ENCODE peak calls at places on chromosomes 3 and 15, in eight cellular contexts. E is transverse colon, C is heart left ventricle, Y is nephron progenitor cell, A is GM12864, I is MCF 10A, M is AG04449, G is PC-9. P is an unnamed sample.

GRCh38 chr15:94287794-94288246 is 56.5 kb downstream of the MCTP2 start:
- DNase-seq in E (peak), M (no peak), I (no peak), C (no peak), A (peak), Y (no peak), G (no peak), P (peak)

GRCh38 chr15:93026359-93026758 is 62.7 kb downstream of the RGMA start:
- DNase-seq in A (no peak), Y (no peak), E (no peak), C (no peak), I (no peak), G (no peak), M (no peak), P (no peak)

GRCh38 chr15:38690221-38690620 is 125.6 kb upstream of the RASGRP1 start:
- DNase-seq in G (no peak), E (no peak), M (no peak), Y (no peak), I (no peak), A (no peak), C (no peak), P (no peak)

GRCh38 chr3:195909645-195910498 is 1.5 kb upstream of the TNK2 start:
- DNase-seq in A (no peak), E (peak), I (peak), M (no peak), G (peak), C (peak), Y (peak), P (peak)

GRCh38 chr3:148433665-148434064 is 264.0 kb upstream of the AGTR1 start:
- DNase-seq in I (no peak), G (no peak), C (no peak), E (no peak), A (no peak), Y (no peak), M (no peak), P (no peak)

GRCh38 chr3:33025648-33026178 is 71.2 kb downstream of the GLB1 start:
- DNase-seq in M (no peak), C (no peak), I (no peak), G (no peak), Y (no peak), A (no peak), E (no peak), P (no peak)

GRCh38 chr15:20340931-20341661 is 200.5 kb downstream of the GOLGA6L6 start:
- DNase-seq in C (peak), M (no peak), I (no peak), G (peak), E (peak), Y (peak), A (no peak), P (peak)

GRCh38 chr3:193563999-193564398 is 9.3 kb upstream of the ATP13A4 start:
- DNase-seq in I (peak), G (no peak), Y (no peak), E (peak), C (no peak), M (no peak), A (no peak), P (no peak)

GRCh38 chr15:59885832-59886231 is 118.3 kb upstream of the FOXB1 start:
- DNase-seq in G (no peak), Y (peak), E (no peak), C (no peak), M (no peak), I (peak), A (no peak), P (no peak)

GRCh38 chr3:162338514-162338913 is 841.9 kb downstream of the OTOL1 start:
- DNase-seq in G (no peak), M (no peak), E (no peak), Y (no peak), C (no peak), I (peak), A (no peak), P (no peak)

GRCh38 chr3:116340680-116341216 is 104.5 kb downstream of the LSAMP start:
- DNase-seq in E (no peak), A (no peak), C (no peak), I (no peak), Y (no peak), G (no peak), M (no peak), P (no peak)

GRCh38 chr15:22902981-22903380 is 64.5 kb downstream of the NIPA2 start:
- DNase-seq in A (no peak), E (no peak), I (no peak), Y (no peak), M (no peak), C (no peak), G (no peak), P (no peak)

GRCh38 chr15:55518641-55519040 is 10.6 kb upstream of the DNAAF4 start:
- DNase-seq in M (no peak), C (no peak), G (no peak), A (no peak), E (no peak), Y (no peak), I (no peak), P (no peak)

GRCh38 chr3:46321461-46322104 is 32.3 kb upstream of the CCR2 start:
- DNase-seq in I (no peak), C (no peak), Y (no peak), M (no peak), G (no peak), A (no peak), E (no peak), P (peak)

GRCh38 chr3:15768421-15769255 is 29.1 kb downstream of the ANKRD28 start:
- DNase-seq in M (peak), E (no peak), A (no peak), C (no peak), Y (no peak), I (peak), G (no peak), P (peak)

GRCh38 chr15:50633653-50634052 is 52.9 kb downstream of the TRPM7 start:
- DNase-seq in M (peak), G (no peak), I (no peak), C (no peak), A (no peak), Y (no peak), E (no peak), P (no peak)

GRCh38 chr15:77983708-77984445 is 93.6 kb downstream of the TBC1D2B start:
- DNase-seq in I (no peak), M (no peak), G (no peak), A (no peak), Y (no peak), E (no peak), C (no peak), P (no peak)

GRCh38 chr3:42831321-42831713 is 22.1 kb downstream of the ACKR2 start:
- DNase-seq in G (peak), M (no peak), A (peak), E (peak), C (peak), Y (peak), I (peak), P (peak)

GRCh38 chr3:32454731-32455608 is 47.7 kb downstream of the CMTM6 start:
- DNase-seq in G (no peak), M (no peak), Y (no peak), E (no peak), I (no peak), C (no peak), A (no peak), P (no peak)

GRCh38 chr3:147614210-147614609 is 205.0 kb downstream of the ZIC1 start:
- DNase-seq in Y (no peak), G (no peak), A (no peak), C (no peak), I (no peak), E (no peak), M (no peak), P (no peak)

GRCh38 chr3:24502690-24503089 is 8.0 kb upstream of the THRB start:
- DNase-seq in E (no peak), I (no peak), C (no peak), A (no peak), M (no peak), Y (no peak), G (no peak), P (no peak)

GRCh38 chr3:101351834-101352233 is 31.5 kb upstream of the IMPG2 start:
- DNase-seq in A (no peak), Y (no peak), G (no peak), M (no peak), I (peak), E (no peak), C (no peak), P (no peak)

GRCh38 chr3:134857776-134858515 is 62.9 kb downstream of the EPHB1 start:
- DNase-seq in C (no peak), I (no peak), M (no peak), Y (no peak), A (no peak), E (no peak), G (no peak), P (no peak)

GRCh38 chr3:171349392-171349791 is 110.8 kb downstream of the TNIK start:
- DNase-seq in G (no peak), E (no peak), C (no peak), Y (no peak), I (peak), M (no peak), A (no peak), P (no peak)

GRCh38 chr3:149593416-149594160 is 64.2 kb downstream of the WWTR1 start:
- DNase-seq in E (no peak), C (no peak), G (no peak), A (no peak), M (no peak), Y (no peak), I (no peak), P (no peak)

GRCh38 chr3:59609967-59610366 is 560.1 kb upstream of the CFAP20DC start:
- DNase-seq in Y (peak), E (no peak), G (no peak), A (no peak), I (no peak), C (no peak), M (no peak), P (no peak)

GRCh38 chr3:121064121-121064520 is 156.1 kb downstream of the STXBP5L start:
- DNase-seq in A (no peak), C (no peak), Y (no peak), E (no peak), M (no peak), I (peak), G (no peak), P (no peak)

GRCh38 chr3:66822059-66823009 is 175.8 kb upstream of the KBTBD8 start:
- DNase-seq in E (peak), A (peak), C (peak), G (peak), I (peak), Y (peak), M (no peak), P (peak)

GRCh38 chr3:186281172-186281571 is 80.9 kb downstream of the DGKG start:
- DNase-seq in G (no peak), E (no peak), C (no peak), Y (no peak), A (no peak), M (peak), I (peak), P (no peak)

GRCh38 chr3:36756272-36756671 is 8.1 kb downstream of the DCLK3 start:
- DNase-seq in G (no peak), A (no peak), I (no peak), M (no peak), C (no peak), Y (no peak), E (no peak), P (no peak)

GRCh38 chr3:163877805-163878204 is 1200.5 kb downstream of the SI start:
- DNase-seq in C (no peak), G (no peak), E (no peak), A (no peak), Y (no peak), I (no peak), M (no peak), P (no peak)

GRCh38 chr3:144763878-144764454 is 792.3 kb downstream of the DIPK2A start:
- DNase-seq in I (peak), G (no peak), Y (no peak), C (no peak), A (no peak), E (no peak), M (no peak), P (no peak)

GRCh38 chr3:56862352-56863062 is 60.8 kb upstream of the ARHGEF3 start:
- DNase-seq in G (no peak), E (no peak), A (no peak), C (no peak), I (peak), Y (no peak), M (peak), P (peak)

GRCh38 chr15:85354432-85354831 is 26.0 kb upstream of the AKAP13 start:
- DNase-seq in E (no peak), G (no peak), Y (no peak), C (no peak), I (no peak), M (peak), A (no peak), P (no peak)

GRCh38 chr3:101195951-101196713 is 124.2 kb downstream of the IMPG2 start:
- DNase-seq in A (no peak), Y (no peak), G (peak), I (peak), M (peak), C (no peak), E (no peak), P (no peak)

GRCh38 chr3:94716326-94717018 is 653.6 kb downstream of the NSUN3 start:
- DNase-seq in Y (no peak), G (no peak), C (no peak), E (peak), A (no peak), I (peak), M (no peak), P (no peak)
- TF ChIP-seq CTCF in Y (no peak), G (peak), C (no peak), E (peak), A (no peak), I (peak), M (no peak), P (no peak)

GRCh38 chr3:182214406-182214805 is 502.7 kb downstream of the SOX2 start:
- DNase-seq in M (no peak), Y (no peak), C (no peak), I (peak), E (no peak), A (no peak), G (no peak), P (no peak)
- TF ChIP-seq CTCF in M (no peak), Y (no peak), C (no peak), I (no peak), E (no peak), A (no peak), G (no peak), P (no peak)

GRCh38 chr3:128621931-128622330 is 28.7 kb downstream of the RPN1 start:
- DNase-seq in I (no peak), E (no peak), C (no peak), G (no peak), M (no peak), Y (no peak), A (no peak), P (no peak)

GRCh38 chr3:128624526-128625138 is 26.0 kb downstream of the RPN1 start:
- DNase-seq in C (no peak), M (no peak), I (no peak), E (no peak), A (no peak), G (no peak), Y (no peak), P (no peak)

GRCh38 chr3:128623762-128624176 is 26.8 kb downstream of the RPN1 start:
- DNase-seq in E (no peak), I (peak), M (no peak), C (no peak), A (no peak), Y (no peak), G (no peak), P (no peak)

GRCh38 chr3:128621234-128621633 is 29.4 kb downstream of the RPN1 start:
- DNase-seq in I (no peak), C (no peak), G (no peak), E (no peak), A (no peak), M (no peak), Y (no peak), P (no peak)

GRCh38 chr3:128625409-128625945 is 25.1 kb downstream of the RPN1 start:
- DNase-seq in Y (no peak), C (no peak), I (no peak), M (no peak), E (no peak), A (no peak), G (no peak), P (no peak)
- TF ChIP-seq CTCF in Y (no peak), C (no peak), I (no peak), M (no peak), E (no peak), A (no peak), G (no peak), P (no peak)

GRCh38 chr3:55571913-55572312 is 84.8 kb upstream of the WNT5A start:
- DNase-seq in C (peak), E (peak), Y (peak), A (no peak), M (no peak), I (no peak), G (peak), P (no peak)
- TF ChIP-seq CTCF in C (peak), E (peak), Y (peak), A (peak), M (no peak), I (no peak), G (no peak), P (no peak)

GRCh38 chr3:123365450-123366143 is 83.3 kb downstream of the ADCY5 start:
- DNase-seq in A (no peak), G (peak), E (no peak), C (peak), I (peak), M (no peak), Y (peak), P (no peak)
- TF ChIP-seq CTCF in A (peak), G (peak), E (peak), C (peak), I (peak), M (peak), Y (peak), P (no peak)

DNA sequence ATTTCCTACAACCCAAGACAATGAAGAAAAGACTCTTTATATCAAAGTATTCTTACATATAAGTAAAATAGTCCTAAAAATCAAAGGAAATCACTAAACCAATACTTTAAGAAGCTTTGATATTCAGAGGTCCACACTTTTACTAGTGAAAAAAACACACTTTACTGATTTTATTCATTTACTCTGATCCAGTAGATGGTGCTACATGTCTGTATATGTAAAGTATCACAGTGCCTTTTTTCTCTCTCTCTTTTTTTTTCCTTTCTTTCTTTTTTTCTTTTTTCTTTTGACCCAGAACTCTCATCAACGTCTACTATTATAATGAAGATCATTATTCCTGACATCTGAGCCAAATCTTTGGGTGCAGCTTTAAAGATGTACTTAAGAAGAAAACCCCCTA is 10.8 kb upstream of the CCDC39 start:
- DNase-seq in E (no peak), Y (no peak), G (no peak), I (no peak), M (no peak), C (no peak), A (no peak), P (no peak)
- TF ChIP-seq CTCF in E (no peak), Y (no peak), G (peak), I (peak), M (no peak), C (no peak), A (no peak), P (no peak)

GRCh38 chr3:69193749-69194148 is 71.4 kb upstream of the LMOD3 start:
- DNase-seq in Y (no peak), E (no peak), M (no peak), I (no peak), C (no peak), A (no peak), G (no peak), P (no peak)

GRCh38 chr3:69186575-69187093 is 64.2 kb upstream of the LMOD3 start:
- DNase-seq in M (no peak), I (no peak), E (no peak), A (no peak), C (no peak), G (no peak), Y (no peak), P (no peak)

GRCh38 chr3:69194431-69195183 is 72.2 kb upstream of the LMOD3 start:
- DNase-seq in C (no peak), A (no peak), E (no peak), G (no peak), Y (no peak), M (no peak), I (no peak), P (no peak)

GRCh38 chr3:69189487-69189886 is 67.1 kb upstream of the LMOD3 start:
- DNase-seq in Y (no peak), G (no peak), C (no peak), I (no peak), A (no peak), M (no peak), E (no peak), P (no peak)
- TF ChIP-seq CTCF in Y (no peak), G (no peak), C (no peak), I (no peak), A (no peak), M (no peak), E (no peak), P (no peak)